ENCODE peak calls at places on chromosomes 4 and X, in six cellular contexts. O, N, D, K, F and L are unnamed samples.

GRCh38 chr4:76623217-76624060 is 188.4 kb downstream of the SHROOM3 start:
- DNase-seq in F (no peak), K (no peak), O (no peak), D (no peak), N (no peak), L (no peak)

GRCh38 chr4:149409186-149410056 is 406.2 kb downstream of the IQCM start:
- DNase-seq in F (no peak), D (no peak), N (no peak), K (no peak), O (no peak), L (peak)

GRCh38 chr4:8365951-8366350 is 74.6 kb downstream of the ACOX3 start:
- DNase-seq in K (no peak), N (no peak), D (no peak), F (no peak), O (no peak), L (no peak)

GRCh38 chr4:167230744-167231143 is 3.5 kb downstream of the SPOCK3 start:
- DNase-seq in K (no peak), O (no peak), F (no peak), D (no peak), N (no peak), L (no peak)

GRCh38 chr4:77989986-77990385 is 67.1 kb upstream of the FRAS1 start:
- DNase-seq in K (no peak), F (no peak), N (no peak), O (no peak), D (no peak), L (no peak)

GRCh38 chr4:147731611-147732515 is at the start of gene ARHGAP10:
- DNase-seq in F (peak), D (peak), K (peak), N (peak), O (peak), L (peak)

GRCh38 chr4:81604683-81605082 is 133.0 kb upstream of the RASGEF1B start:
- DNase-seq in F (no peak), K (no peak), D (no peak), O (no peak), N (no peak), L (no peak)

GRCh38 chr4:14184265-14184664 is 556.7 kb upstream of the BOD1L1 start:
- DNase-seq in D (no peak), K (no peak), O (no peak), N (peak), F (no peak), L (no peak)

GRCh38 chr4:73704314-73705055 is 35.9 kb upstream of the CXCL8 start:
- DNase-seq in O (peak), F (no peak), K (peak), N (peak), D (peak), L (no peak)

GRCh38 chr4:14867847-14868246 is 134.4 kb upstream of the CPEB2 start:
- DNase-seq in K (no peak), O (no peak), N (no peak), F (no peak), D (no peak), L (no peak)

GRCh38 chr4:151197258-151197657 is 79.7 kb upstream of the PRSS48 start:
- DNase-seq in O (no peak), K (no peak), D (no peak), N (no peak), F (no peak), L (no peak)

GRCh38 chrX:47587091-47587891 is 5.1 kb downstream of the TIMP1 start:
- DNase-seq in K (no peak), O (no peak), F (no peak), N (no peak), D (no peak), L (no peak)

GRCh38 chr4:5037553-5038551 is 13.4 kb upstream of the STK32B start:
- DNase-seq in D (peak), N (peak), K (no peak), F (no peak), O (no peak), L (no peak)

GRCh38 chr4:141497627-141498026 is 138.8 kb upstream of the IL15 start:
- DNase-seq in K (no peak), O (no peak), N (no peak), F (no peak), D (no peak), L (no peak)

GRCh38 chr4:6507345-6507744 is 34.9 kb upstream of the PPP2R2C start:
- DNase-seq in N (no peak), D (no peak), K (no peak), F (no peak), O (no peak), L (peak)

GRCh38 chr4:145709843-145710242 is 29.9 kb downstream of the C4orf51 start:
- DNase-seq in N (no peak), K (no peak), F (no peak), O (no peak), D (no peak), L (no peak)

GRCh38 chrX:101595739-101596419 is 21.9 kb downstream of the ARMCX6 start:
- DNase-seq in K (no peak), N (peak), D (no peak), F (peak), O (peak), L (no peak)

GRCh38 chr4:184328022-184328736 is 110.5 kb upstream of the ENPP6 start:
- DNase-seq in N (no peak), K (no peak), F (no peak), D (no peak), O (no peak), L (no peak)

GRCh38 chr4:82380344-82380743 is 6.6 kb upstream of the HNRNPD start:
- DNase-seq in N (no peak), F (no peak), D (no peak), O (no peak), K (no peak), L (peak)

GRCh38 chrX:68831405-68832100 is 2.7 kb downstream of the EFNB1 start:
- DNase-seq in K (no peak), N (no peak), O (peak), D (no peak), F (no peak), L (no peak)

GRCh38 chr4:21195682-21196081 is 495.4 kb downstream of the PACRGL start:
- DNase-seq in N (no peak), O (peak), F (no peak), K (no peak), D (no peak), L (no peak)

GRCh38 chr4:189800545-189801088 is 140.1 kb upstream of the FRG1 start:
- DNase-seq in D (no peak), N (no peak), K (no peak), F (no peak), O (no peak), L (no peak)

GRCh38 chrX:42778096-42778495 is at the start of gene PPP1R2C:
- DNase-seq in K (no peak), N (no peak), O (no peak), F (no peak), D (peak), L (no peak)

GRCh38 chr4:1325176-1325480 is 21.9 kb upstream of the UVSSA start:
- DNase-seq in F (no peak), O (no peak), N (no peak), K (no peak), D (no peak), L (no peak)

GRCh38 chr4:34469518-34469917 is 1774.8 kb downstream of the ARAP2 start:
- DNase-seq in O (no peak), K (no peak), F (no peak), N (no peak), D (no peak), L (no peak)

GRCh38 chr4:3115637-3116300 is 41.3 kb downstream of the HTT start:
- DNase-seq in D (no peak), F (no peak), O (no peak), K (no peak), N (no peak), L (no peak)

GRCh38 chr4:138104462-138104775 is 137.7 kb downstream of the SLC7A11 start:
- DNase-seq in D (no peak), O (no peak), N (no peak), F (no peak), K (no peak), L (no peak)

GRCh38 chr4:75345436-75345835 is 168.8 kb downstream of the RCHY1 start:
- DNase-seq in N (no peak), D (no peak), F (no peak), O (no peak), K (no peak), L (no peak)

GRCh38 chr4:185552254-185552653 is 16.9 kb upstream of the PDLIM3 start:
- DNase-seq in F (no peak), O (no peak), D (no peak), N (no peak), K (no peak), L (no peak)

GRCh38 chr4:186150926-186151325 is 40.4 kb upstream of the CYP4V2 start:
- DNase-seq in N (no peak), F (no peak), O (no peak), K (no peak), D (no peak), L (no peak)

GRCh38 chrX:53294024-53294648 is 12.8 kb upstream of the IQSEC2 start:
- DNase-seq in N (peak), D (no peak), K (no peak), F (no peak), O (no peak), L (no peak)

GRCh38 chr4:7006411-7006810 is 36.8 kb upstream of the TADA2B start:
- DNase-seq in K (no peak), O (no peak), N (no peak), D (no peak), F (no peak), L (no peak)

GRCh38 chr4:186266699-186267467 is 894 bp downstream of the F11 start:
- DNase-seq in D (no peak), O (peak), N (no peak), K (no peak), F (no peak), L (no peak)

GRCh38 chr4:6746721-6747689 is 31.0 kb downstream of the BLOC1S4 start:
- DNase-seq in F (no peak), D (peak), N (no peak), O (no peak), K (peak), L (peak)

GRCh38 chr4:172887959-172888358 is 280.7 kb upstream of the GALNT7 start:
- DNase-seq in N (no peak), K (no peak), F (no peak), D (no peak), O (no peak), L (no peak)

GRCh38 chrX:11757729-11758399 is at the start of gene MSL3:
- DNase-seq in O (peak), D (peak), N (peak), K (peak), F (peak), L (peak)

GRCh38 chr4:23847158-23847557 is 42.7 kb downstream of the PPARGC1A start:
- DNase-seq in N (no peak), K (no peak), D (no peak), F (no peak), O (no peak), L (no peak)

GRCh38 chr4:89275587-89275986 is 32.0 kb downstream of the GPRIN3 start:
- DNase-seq in O (no peak), F (no peak), D (no peak), K (peak), N (no peak), L (no peak)

DNA sequence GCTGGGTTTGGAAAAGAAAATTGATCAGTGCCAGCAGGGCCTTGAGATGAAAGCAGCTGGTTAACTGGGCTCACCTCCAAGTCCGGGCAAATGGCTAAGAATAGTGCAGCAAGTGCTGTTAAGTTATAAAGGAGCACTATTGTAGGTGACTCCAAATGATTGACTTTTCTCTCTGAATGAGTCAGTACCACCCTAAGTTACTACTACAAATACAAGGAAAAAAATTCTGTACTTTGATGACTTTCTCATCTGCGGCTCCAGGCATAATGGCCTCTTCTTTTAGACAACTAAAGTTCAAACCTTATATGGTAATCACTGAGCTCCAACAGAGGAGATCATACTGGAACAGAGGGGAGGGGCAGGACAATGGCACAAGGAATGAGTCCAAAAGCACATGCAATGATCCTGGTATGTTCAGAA is 733.4 kb upstream of the INTU start:
- DNase-seq in O (no peak), N (no peak), D (no peak), K (no peak), F (no peak), L (no peak)
- TF ChIP-seq POLR2AphosphoS5 in O (no peak), N (no peak), D (no peak), K (no peak), F (no peak), L (no peak)

GRCh38 chrX:85928606-85929005 is 118.8 kb downstream of the CHM start:
- DNase-seq in D (no peak), F (no peak), K (no peak), N (peak), O (no peak), L (no peak)
- TF ChIP-seq POLR2AphosphoS5 in D (no peak), F (no peak), K (no peak), N (no peak), O (no peak), L (no peak)

GRCh38 chrX:153969904-153970397 is 1.7 kb downstream of the HCFC1 start:
- DNase-seq in K (no peak), N (peak), O (no peak), D (no peak), F (no peak), L (no peak)

GRCh38 chrX:153971632-153972367 is at the start of gene HCFC1:
- DNase-seq in N (peak), F (peak), D (peak), O (peak), K (peak), L (peak)

GRCh38 chrX:153969125-153969903 is 2.3 kb downstream of the HCFC1 start:
- DNase-seq in F (no peak), K (no peak), O (no peak), N (no peak), D (no peak), L (no peak)

GRCh38 chrX:153971124-153971631 is 440 bp downstream of the HCFC1 start:
- DNase-seq in O (peak), K (peak), D (peak), F (peak), N (peak), L (peak)

GRCh38 chrX:153970398-153971123 is 1.1 kb downstream of the HCFC1 start:
- DNase-seq in O (peak), D (no peak), K (no peak), F (no peak), N (no peak), L (no peak)
- TF ChIP-seq POLR2AphosphoS5 in O (no peak), D (no peak), K (no peak), F (no peak), N (no peak), L (no peak)

GRCh38 chr4:42501624-42502401 is 104.5 kb downstream of the SHISA3 start:
- DNase-seq in K (no peak), F (no peak), O (peak), N (peak), D (no peak), L (no peak)
- TF ChIP-seq POLR2AphosphoS5 in K (no peak), F (no peak), O (no peak), N (no peak), D (no peak), L (no peak)

GRCh38 chr4:32002037-32002747 is 1282.0 kb downstream of the PCDH7 start:
- DNase-seq in K (no peak), D (no peak), F (no peak), O (peak), N (no peak), L (no peak)
- TF ChIP-seq POLR2AphosphoS5 in K (no peak), D (no peak), F (no peak), O (no peak), N (no peak), L (no peak)

DNA sequence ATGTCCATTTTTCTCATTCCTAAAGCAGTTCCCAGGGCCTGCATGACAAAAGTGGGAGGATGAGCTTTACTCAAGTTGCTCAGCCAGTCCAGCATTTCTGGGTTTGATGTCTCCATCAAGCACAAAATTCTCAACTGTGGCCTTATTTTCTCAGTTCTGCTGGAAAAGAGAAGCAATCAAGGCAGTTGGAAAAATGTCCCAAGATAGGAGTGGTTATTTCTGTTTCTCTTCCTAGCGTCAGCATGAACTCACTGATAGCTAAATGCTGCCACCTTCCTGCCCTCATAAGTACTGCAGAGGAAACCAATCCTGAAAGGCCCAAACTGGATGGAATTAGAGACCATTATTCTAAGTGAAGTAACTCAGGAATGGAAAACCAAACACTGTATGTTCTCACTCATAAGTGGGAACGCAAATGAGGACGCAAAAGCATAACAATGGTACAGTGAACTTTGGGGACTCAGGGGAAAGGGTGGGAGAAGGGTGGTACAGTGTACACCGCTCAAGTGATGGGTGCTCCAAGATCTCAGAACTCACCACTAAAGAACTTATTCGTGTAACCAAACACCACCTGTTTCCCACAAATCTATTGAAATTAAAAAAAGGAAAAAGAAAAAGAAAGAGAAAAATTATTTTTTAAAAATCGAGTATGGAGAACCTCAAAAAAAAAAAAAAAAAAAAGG is 29.6 kb downstream of the ADH7 start:
- DNase-seq in F (no peak), N (peak), O (peak), K (peak), D (peak), L (peak)
- TF ChIP-seq POLR2AphosphoS5 in F (no peak), N (no peak), O (no peak), K (peak), D (no peak), L (no peak)

GRCh38 chr4:51842554-51843308 is at the start of gene DCUN1D4:
- DNase-seq in N (peak), D (peak), O (peak), F (peak), K (peak), L (peak)
- TF ChIP-seq POLR2AphosphoS5 in N (no peak), D (peak), O (peak), F (peak), K (peak), L (peak)